ENCODE peak calls at places on chromosomes 12 and 14, in seven cellular contexts. One of them, this sample, is unnamed.

GRCh38 chr14:89374908-89375307 is 42.1 kb downstream of the FOXN3 start:
- DNase-seq in fibroblast of lung: no peak
- DNase-seq in neural progenitor cell: no peak
- DNase-seq in psoas muscle: no peak
- DNase-seq in K562: no peak
- DNase-seq in DND-41: no peak
- DNase-seq in hepatocyte: no peak
- DNase-seq in this sample: no peak

GRCh38 chr12:121939190-121939589 is 20.8 kb downstream of the CFAP251 start:
- DNase-seq in fibroblast of lung: peak
- DNase-seq in DND-41: peak
- DNase-seq in hepatocyte: peak
- DNase-seq in neural progenitor cell: no peak
- DNase-seq in K562: no peak
- DNase-seq in psoas muscle: no peak
- DNase-seq in this sample: no peak

GRCh38 chr12:53589423-53589822 is 36.8 kb downstream of the ATF7 start:
- DNase-seq in DND-41: no peak
- DNase-seq in neural progenitor cell: no peak
- DNase-seq in K562: no peak
- DNase-seq in hepatocyte: no peak
- DNase-seq in psoas muscle: no peak
- DNase-seq in fibroblast of lung: no peak
- DNase-seq in this sample: no peak

GRCh38 chr12:12338528-12339168 is 11.4 kb downstream of the MANSC1 start:
- DNase-seq in hepatocyte: no peak
- DNase-seq in DND-41: no peak
- DNase-seq in neural progenitor cell: no peak
- DNase-seq in psoas muscle: no peak
- DNase-seq in fibroblast of lung: peak
- DNase-seq in K562: no peak
- DNase-seq in this sample: no peak

GRCh38 chr14:99818503-99819036 is 25.4 kb downstream of the EML1 start:
- DNase-seq in K562: no peak
- DNase-seq in psoas muscle: no peak
- DNase-seq in DND-41: no peak
- DNase-seq in fibroblast of lung: peak
- DNase-seq in hepatocyte: no peak
- DNase-seq in neural progenitor cell: no peak
- DNase-seq in this sample: no peak

GRCh38 chr12:25904442-25904841 is 54.0 kb upstream of the RASSF8 start:
- DNase-seq in psoas muscle: no peak
- DNase-seq in neural progenitor cell: no peak
- DNase-seq in DND-41: no peak
- DNase-seq in fibroblast of lung: peak
- DNase-seq in hepatocyte: no peak
- DNase-seq in K562: no peak
- DNase-seq in this sample: no peak

GRCh38 chr12:122843472-122843871 is 8.2 kb downstream of the HIP1R start:
- DNase-seq in psoas muscle: peak
- DNase-seq in K562: no peak
- DNase-seq in neural progenitor cell: no peak
- DNase-seq in fibroblast of lung: no peak
- DNase-seq in hepatocyte: no peak
- DNase-seq in DND-41: no peak
- DNase-seq in this sample: no peak

GRCh38 chr14:73753887-73754880 is 40.0 kb upstream of the PNMA1 start:
- DNase-seq in DND-41: no peak
- DNase-seq in hepatocyte: no peak
- DNase-seq in K562: no peak
- DNase-seq in neural progenitor cell: no peak
- DNase-seq in psoas muscle: no peak
- DNase-seq in fibroblast of lung: no peak
- DNase-seq in this sample: peak

GRCh38 chr14:52951730-52952481 is 1.1 kb upstream of the FERMT2 start:
- DNase-seq in psoas muscle: no peak
- DNase-seq in fibroblast of lung: peak
- DNase-seq in hepatocyte: peak
- DNase-seq in DND-41: no peak
- DNase-seq in K562: peak
- DNase-seq in neural progenitor cell: peak
- DNase-seq in this sample: no peak

GRCh38 chr12:105987687-105988035 is 151.1 kb downstream of the NUAK1 start:
- DNase-seq in DND-41: no peak
- DNase-seq in psoas muscle: no peak
- DNase-seq in hepatocyte: no peak
- DNase-seq in neural progenitor cell: no peak
- DNase-seq in fibroblast of lung: no peak
- DNase-seq in K562: no peak
- DNase-seq in this sample: no peak

GRCh38 chr12:70925542-70925941 is 5.0 kb upstream of the PTPRR start:
- DNase-seq in fibroblast of lung: no peak
- DNase-seq in K562: no peak
- DNase-seq in psoas muscle: no peak
- DNase-seq in neural progenitor cell: no peak
- DNase-seq in hepatocyte: no peak
- DNase-seq in DND-41: no peak
- DNase-seq in this sample: no peak

GRCh38 chr14:68027276-68027675 is 207.7 kb downstream of the RAD51B start:
- DNase-seq in fibroblast of lung: peak
- DNase-seq in psoas muscle: no peak
- DNase-seq in K562: no peak
- DNase-seq in neural progenitor cell: no peak
- DNase-seq in hepatocyte: no peak
- DNase-seq in DND-41: no peak
- DNase-seq in this sample: no peak

GRCh38 chr14:68526420-68527105 is 266.3 kb downstream of the ZFP36L1 start:
- DNase-seq in K562: no peak
- DNase-seq in psoas muscle: no peak
- DNase-seq in fibroblast of lung: peak
- DNase-seq in neural progenitor cell: no peak
- DNase-seq in hepatocyte: no peak
- DNase-seq in DND-41: no peak
- DNase-seq in this sample: no peak

GRCh38 chr14:104105071-104105821 is 19.7 kb downstream of the ASPG start:
- DNase-seq in fibroblast of lung: no peak
- DNase-seq in neural progenitor cell: no peak
- DNase-seq in hepatocyte: no peak
- DNase-seq in psoas muscle: peak
- DNase-seq in DND-41: no peak
- DNase-seq in K562: no peak
- DNase-seq in this sample: no peak

GRCh38 chr12:122517877-122518276 is 8.9 kb downstream of the RSRC2 start:
- DNase-seq in neural progenitor cell: no peak
- DNase-seq in DND-41: no peak
- DNase-seq in K562: no peak
- DNase-seq in hepatocyte: peak
- DNase-seq in fibroblast of lung: peak
- DNase-seq in psoas muscle: no peak
- DNase-seq in this sample: no peak

GRCh38 chr12:49946086-49946485 is 4.5 kb upstream of the AQP2 start:
- DNase-seq in hepatocyte: no peak
- DNase-seq in neural progenitor cell: no peak
- DNase-seq in fibroblast of lung: no peak
- DNase-seq in psoas muscle: no peak
- DNase-seq in K562: no peak
- DNase-seq in DND-41: no peak
- DNase-seq in this sample: no peak

GRCh38 chr12:76346798-76347420 is 1.3 kb downstream of the BBS10 start:
- DNase-seq in fibroblast of lung: peak
- DNase-seq in psoas muscle: no peak
- DNase-seq in DND-41: no peak
- DNase-seq in neural progenitor cell: peak
- DNase-seq in K562: peak
- DNase-seq in hepatocyte: peak
- DNase-seq in this sample: no peak

GRCh38 chr12:752673-753400 is 458 bp downstream of the WNK1 start:
- DNase-seq in fibroblast of lung: peak
- DNase-seq in psoas muscle: peak
- DNase-seq in hepatocyte: peak
- DNase-seq in K562: peak
- DNase-seq in DND-41: peak
- DNase-seq in neural progenitor cell: peak
- DNase-seq in this sample: no peak

GRCh38 chr12:120413901-120414695 is 23.8 kb upstream of the COX6A1 start:
- DNase-seq in neural progenitor cell: peak
- DNase-seq in psoas muscle: no peak
- DNase-seq in fibroblast of lung: no peak
- DNase-seq in K562: no peak
- DNase-seq in DND-41: no peak
- DNase-seq in hepatocyte: peak
- DNase-seq in this sample: no peak

GRCh38 chr14:70881549-70882174 is 25.6 kb upstream of the PCNX1 start:
- DNase-seq in psoas muscle: no peak
- DNase-seq in DND-41: no peak
- DNase-seq in neural progenitor cell: no peak
- DNase-seq in hepatocyte: no peak
- DNase-seq in fibroblast of lung: no peak
- DNase-seq in K562: no peak
- DNase-seq in this sample: no peak

GRCh38 chr14:91376547-91377477 is 40.8 kb downstream of the CCDC88C start:
- DNase-seq in K562: no peak
- DNase-seq in neural progenitor cell: no peak
- DNase-seq in psoas muscle: no peak
- DNase-seq in fibroblast of lung: no peak
- DNase-seq in hepatocyte: no peak
- DNase-seq in DND-41: no peak
- DNase-seq in this sample: no peak

GRCh38 chr12:30764251-30764650 is 9.5 kb upstream of the CAPRIN2 start:
- DNase-seq in psoas muscle: no peak
- DNase-seq in K562: no peak
- DNase-seq in hepatocyte: no peak
- DNase-seq in fibroblast of lung: no peak
- DNase-seq in neural progenitor cell: no peak
- DNase-seq in DND-41: no peak
- DNase-seq in this sample: no peak

DNA sequence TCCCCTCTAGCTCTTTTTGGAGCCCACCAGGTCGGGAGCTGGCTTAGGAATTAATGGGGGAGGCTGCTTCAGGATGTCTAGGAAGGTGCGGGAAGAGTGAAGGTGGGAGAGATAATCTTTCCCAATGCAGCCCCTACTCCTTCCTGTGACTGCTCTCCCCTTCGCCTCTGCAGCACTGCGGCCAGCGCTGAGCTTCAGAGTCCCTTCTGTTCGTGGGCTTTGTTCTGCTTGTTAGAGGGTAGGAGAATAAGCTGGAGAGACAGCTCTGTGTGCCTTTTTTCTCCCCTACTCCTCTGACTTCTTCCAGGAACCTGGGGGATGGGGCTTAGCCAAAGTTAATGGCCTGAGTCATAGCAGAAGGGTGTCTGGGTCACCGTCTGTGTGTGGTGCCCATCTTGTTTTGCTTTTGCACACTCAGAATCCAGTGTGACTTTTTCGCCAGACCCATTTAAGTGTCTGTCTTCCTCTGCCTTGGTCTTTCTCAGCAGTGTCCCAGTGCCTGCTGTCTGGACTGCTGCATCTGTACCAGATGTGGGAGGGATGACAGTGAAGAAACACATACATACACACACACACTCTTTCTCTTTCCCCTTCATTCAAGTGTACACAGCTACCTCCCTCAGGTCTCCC is 3.0 kb downstream of the KIF5A start:
- DNase-seq in K562: peak
- DNase-seq in psoas muscle: no peak
- DNase-seq in DND-41: no peak
- DNase-seq in fibroblast of lung: peak
- DNase-seq in hepatocyte: no peak
- DNase-seq in neural progenitor cell: peak
- DNase-seq in this sample: no peak
- H3K4me3 ChIP-seq in K562: peak
- H3K4me3 ChIP-seq in psoas muscle: no peak
- H3K4me3 ChIP-seq in DND-41: no peak
- H3K4me3 ChIP-seq in fibroblast of lung: no peak
- H3K4me3 ChIP-seq in hepatocyte: no peak
- H3K4me3 ChIP-seq in neural progenitor cell: peak
- H3K4me3 ChIP-seq in this sample: no peak

GRCh38 chr14:26281280-26281998 is 316.4 kb downstream of the NOVA1 start:
- DNase-seq in fibroblast of lung: peak
- DNase-seq in K562: peak
- DNase-seq in DND-41: no peak
- DNase-seq in neural progenitor cell: no peak
- DNase-seq in psoas muscle: no peak
- DNase-seq in hepatocyte: peak
- DNase-seq in this sample: peak

GRCh38 chr14:26286806-26287205 is 311.0 kb downstream of the NOVA1 start:
- DNase-seq in DND-41: no peak
- DNase-seq in psoas muscle: no peak
- DNase-seq in neural progenitor cell: no peak
- DNase-seq in hepatocyte: no peak
- DNase-seq in fibroblast of lung: no peak
- DNase-seq in K562: no peak
- DNase-seq in this sample: no peak

GRCh38 chr14:26290007-26290530 is 307.8 kb downstream of the NOVA1 start:
- DNase-seq in fibroblast of lung: peak
- DNase-seq in neural progenitor cell: no peak
- DNase-seq in hepatocyte: no peak
- DNase-seq in DND-41: no peak
- DNase-seq in psoas muscle: no peak
- DNase-seq in K562: no peak
- DNase-seq in this sample: no peak

GRCh38 chr14:26282578-26282977 is 315.3 kb downstream of the NOVA1 start:
- DNase-seq in hepatocyte: no peak
- DNase-seq in neural progenitor cell: no peak
- DNase-seq in fibroblast of lung: peak
- DNase-seq in psoas muscle: no peak
- DNase-seq in DND-41: no peak
- DNase-seq in K562: no peak
- DNase-seq in this sample: no peak

GRCh38 chr14:26286066-26286791 is 311.6 kb downstream of the NOVA1 start:
- DNase-seq in neural progenitor cell: no peak
- DNase-seq in DND-41: no peak
- DNase-seq in fibroblast of lung: peak
- DNase-seq in hepatocyte: no peak
- DNase-seq in psoas muscle: no peak
- DNase-seq in K562: no peak
- DNase-seq in this sample: no peak
- H3K4me3 ChIP-seq in neural progenitor cell: no peak
- H3K4me3 ChIP-seq in DND-41: no peak
- H3K4me3 ChIP-seq in fibroblast of lung: no peak
- H3K4me3 ChIP-seq in hepatocyte: no peak
- H3K4me3 ChIP-seq in psoas muscle: no peak
- H3K4me3 ChIP-seq in K562: no peak
- H3K4me3 ChIP-seq in this sample: no peak

DNA sequence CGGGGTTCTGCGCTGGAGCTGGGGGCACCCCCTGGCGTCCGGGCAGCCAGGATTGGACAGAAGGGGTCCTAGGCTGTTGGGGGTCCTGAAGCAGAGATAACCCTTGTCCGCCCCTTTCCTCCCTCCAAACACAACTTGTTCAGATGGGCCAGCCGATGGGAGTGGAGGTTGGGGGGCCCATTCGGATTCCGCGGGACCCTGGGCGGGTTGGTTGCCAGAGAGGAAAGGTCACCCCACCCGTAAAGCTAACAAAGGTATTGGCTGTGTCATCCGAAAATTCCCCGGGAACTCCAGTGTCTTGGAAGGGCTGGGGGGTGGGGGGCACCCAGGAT is 1.3 kb downstream of the FAM222A start:
- DNase-seq in neural progenitor cell: no peak
- DNase-seq in hepatocyte: no peak
- DNase-seq in K562: no peak
- DNase-seq in fibroblast of lung: no peak
- DNase-seq in psoas muscle: no peak
- DNase-seq in DND-41: no peak
- DNase-seq in this sample: no peak
- H3K4me3 ChIP-seq in neural progenitor cell: peak
- H3K4me3 ChIP-seq in hepatocyte: peak
- H3K4me3 ChIP-seq in K562: no peak
- H3K4me3 ChIP-seq in fibroblast of lung: no peak
- H3K4me3 ChIP-seq in psoas muscle: peak
- H3K4me3 ChIP-seq in DND-41: no peak
- H3K4me3 ChIP-seq in this sample: peak

GRCh38 chr12:47242426-47242825 is 162.7 kb upstream of the AMIGO2 start:
- DNase-seq in K562: no peak
- DNase-seq in fibroblast of lung: no peak
- DNase-seq in DND-41: no peak
- DNase-seq in psoas muscle: no peak
- DNase-seq in neural progenitor cell: no peak
- DNase-seq in hepatocyte: no peak
- DNase-seq in this sample: no peak
- H3K4me3 ChIP-seq in K562: no peak
- H3K4me3 ChIP-seq in fibroblast of lung: no peak
- H3K4me3 ChIP-seq in DND-41: no peak
- H3K4me3 ChIP-seq in psoas muscle: no peak
- H3K4me3 ChIP-seq in neural progenitor cell: no peak
- H3K4me3 ChIP-seq in hepatocyte: no peak
- H3K4me3 ChIP-seq in this sample: no peak